ENCODE peak calls at places on chromosomes 13 and 19, in six cellular contexts. N, E, G, X, D and V are unnamed samples.

GRCh38 chr19:36379510-36379819 is 464 bp upstream of the ZFP14 start:
- DNase-seq in N (no peak), E (no peak), G (no peak), X (no peak), D (no peak), V (no peak)

GRCh38 chr19:39532233-39533002 is at the start of gene EID2B:
- DNase-seq in N (peak), E (peak), G (peak), X (peak), D (peak), V (peak)

GRCh38 chr13:101332583-101332982 is 83.7 kb downstream of the NALCN start:
- DNase-seq in N (no peak), E (no peak), G (no peak), X (no peak), D (no peak), V (no peak)

GRCh38 chr13:67390462-67391093 is 160.4 kb upstream of the PCDH9 start:
- DNase-seq in N (no peak), E (no peak), G (no peak), X (no peak), D (no peak), V (peak)

GRCh38 chr19:13033819-13034611 is 38.7 kb downstream of the NFIX start:
- DNase-seq in N (no peak), E (peak), G (no peak), X (peak), D (no peak), V (no peak)

GRCh38 chr19:8174706-8175105 is 25.3 kb upstream of the FBN3 start:
- DNase-seq in N (no peak), E (peak), G (peak), X (no peak), D (no peak), V (no peak)

GRCh38 chr13:110819203-110820014 is 95.5 kb downstream of the ANKRD10 start:
- DNase-seq in N (peak), E (peak), G (peak), X (peak), D (peak), V (peak)

GRCh38 chr13:35872369-35872768 is 258.8 kb downstream of the DCLK1 start:
- DNase-seq in N (no peak), E (no peak), G (no peak), X (no peak), D (no peak), V (no peak)

GRCh38 chr13:113625965-113626661 is 31.9 kb downstream of the ATP4B start:
- DNase-seq in N (no peak), E (no peak), G (peak), X (peak), D (no peak), V (peak)

GRCh38 chr19:17687857-17688784 is at the start of gene UNC13A:
- DNase-seq in N (no peak), E (no peak), G (no peak), X (peak), D (no peak), V (peak)

GRCh38 chr13:66778461-66778860 is 451.7 kb downstream of the PCDH9 start:
- DNase-seq in N (no peak), E (peak), G (no peak), X (no peak), D (no peak), V (no peak)

GRCh38 chr19:48325265-48325910 is at the start of gene EMP3:
- DNase-seq in N (peak), E (peak), G (peak), X (peak), D (peak), V (peak)

GRCh38 chr13:110448230-110448629 is 113.3 kb downstream of the RAB20 start:
- DNase-seq in N (no peak), E (peak), G (no peak), X (peak), D (no peak), V (peak)

GRCh38 chr13:100088282-100088647 is 628 bp upstream of the PCCA start:
- DNase-seq in N (no peak), E (no peak), G (no peak), X (no peak), D (no peak), V (no peak)

GRCh38 chr19:31073485-31074221 is 275.6 kb downstream of the TSHZ3 start:
- DNase-seq in N (no peak), E (no peak), G (no peak), X (no peak), D (no peak), V (no peak)

GRCh38 chr19:8017808-8018207 is 12.4 kb upstream of the ELAVL1 start:
- DNase-seq in N (no peak), E (no peak), G (no peak), X (no peak), D (no peak), V (no peak)

GRCh38 chr13:33004454-33004853 is 11.8 kb upstream of the KL start:
- DNase-seq in N (no peak), E (no peak), G (no peak), X (peak), D (no peak), V (no peak)

GRCh38 chr13:51291341-51291740 is 48.1 kb upstream of the SERPINE3 start:
- DNase-seq in N (no peak), E (peak), G (no peak), X (no peak), D (no peak), V (no peak)

GRCh38 chr13:38577048-38577447 is 109.8 kb upstream of the FREM2 start:
- DNase-seq in N (no peak), E (no peak), G (peak), X (peak), D (no peak), V (no peak)

GRCh38 chr13:102680842-102681725 is 13.8 kb downstream of the METTL21C start:
- DNase-seq in N (no peak), E (no peak), G (no peak), X (no peak), D (no peak), V (peak)

GRCh38 chr19:15113245-15114152 is 6.3 kb downstream of the SYDE1 start:
- DNase-seq in N (no peak), E (no peak), G (no peak), X (peak), D (no peak), V (peak)

GRCh38 chr13:80469841-80470378 is 129.0 kb upstream of the SPRY2 start:
- DNase-seq in N (no peak), E (peak), G (peak), X (no peak), D (no peak), V (peak)

GRCh38 chr19:6272411-6272791 is 7.4 kb downstream of the MLLT1 start:
- DNase-seq in N (no peak), E (no peak), G (no peak), X (no peak), D (no peak), V (no peak)

GRCh38 chr13:40026174-40026585 is 370.7 kb downstream of the COG6 start:
- DNase-seq in N (no peak), E (no peak), G (no peak), X (no peak), D (no peak), V (peak)

GRCh38 chr19:20840371-20840770 is 64.3 kb downstream of the ZNF66 start:
- DNase-seq in N (no peak), E (peak), G (no peak), X (peak), D (no peak), V (no peak)

GRCh38 chr19:1416014-1416841 is 8.8 kb downstream of the DAZAP1 start:
- DNase-seq in N (no peak), E (peak), G (no peak), X (no peak), D (no peak), V (no peak)

GRCh38 chr19:55278391-55279135 is 1.3 kb downstream of the HSPBP1 start:
- DNase-seq in N (no peak), E (no peak), G (no peak), X (no peak), D (no peak), V (no peak)

GRCh38 chr19:1252818-1253513 is 4.6 kb downstream of the MIDN start:
- DNase-seq in N (peak), E (peak), G (peak), X (peak), D (no peak), V (peak)

GRCh38 chr19:53771133-53771532 is 53.0 kb downstream of the NLRP12 start:
- DNase-seq in N (no peak), E (peak), G (no peak), X (peak), D (no peak), V (no peak)

GRCh38 chr13:38687246-38688229 is 661 bp downstream of the FREM2 start:
- DNase-seq in N (no peak), E (no peak), G (peak), X (peak), D (no peak), V (no peak)

GRCh38 chr19:33450689-33451088 is 70.9 kb downstream of the PEPD start:
- DNase-seq in N (no peak), E (no peak), G (no peak), X (no peak), D (no peak), V (no peak)

GRCh38 chr13:78649997-78650724 is 8.8 kb downstream of the OBI1 start:
- DNase-seq in N (no peak), E (no peak), G (no peak), X (no peak), D (no peak), V (no peak)

GRCh38 chr13:110557610-110558305 is 3.8 kb downstream of the RAB20 start:
- DNase-seq in N (no peak), E (no peak), G (no peak), X (no peak), D (no peak), V (no peak)

GRCh38 chr13:75055296-75055695 is 426.7 kb downstream of the TBC1D4 start:
- DNase-seq in N (no peak), E (peak), G (no peak), X (no peak), D (no peak), V (no peak)

GRCh38 chr19:3458595-3459284 is 21.6 kb downstream of the SMIM24 start:
- DNase-seq in N (no peak), E (no peak), G (no peak), X (peak), D (no peak), V (no peak)

GRCh38 chr13:95168191-95168590 is 133.1 kb downstream of the ABCC4 start:
- DNase-seq in N (no peak), E (no peak), G (no peak), X (no peak), D (no peak), V (no peak)

GRCh38 chr19:49589391-49589790 is 1.6 kb upstream of the PRR12 start:
- DNase-seq in N (no peak), E (no peak), G (no peak), X (no peak), D (no peak), V (no peak)

GRCh38 chr19:11252665-11253355 is 9.5 kb downstream of the DOCK6 start:
- DNase-seq in N (no peak), E (no peak), G (no peak), X (peak), D (no peak), V (no peak)